ENCODE peak calls at places on chromosome 15, in four cellular contexts. V, E, X and H are unnamed samples.

GRCh38 chr15:41231536-41231935 is 468 bp downstream of the CHP1 start:
- DNase-seq in X (no peak), V (no peak), E (no peak), H (no peak)

GRCh38 chr15:76987896-76988860 is 6.7 kb upstream of the PSTPIP1 start:
- DNase-seq in E (peak; percentile 27), V (peak; percentile 33), X (no peak), H (no peak)

GRCh38 chr15:90221251-90221900 is 12.4 kb downstream of the CIB1 start:
- DNase-seq in V (peak; percentile 69), E (peak; percentile 52), X (peak; percentile 76), H (peak; percentile 75)

GRCh38 chr15:90647326-90647725 is 69.8 kb upstream of the BLM start:
- DNase-seq in X (no peak), E (no peak), V (no peak), H (no peak)

GRCh38 chr15:65066635-65067333 is 1.0 kb downstream of the RASL12 start:
- DNase-seq in X (peak; percentile 78), V (no peak), E (no peak), H (no peak)

GRCh38 chr15:31128919-31129768 is 27.6 kb upstream of the TRPM1 start:
- DNase-seq in V (peak; percentile 71), X (peak; percentile 68), E (peak; percentile 66), H (peak; percentile 46)

GRCh38 chr15:68431037-68431791 is 749 bp downstream of the ITGA11 start:
- DNase-seq in X (peak; percentile 66), V (no peak), E (no peak), H (no peak)

GRCh38 chr15:55322452-55322851 is 3.4 kb downstream of the PIGB start:
- DNase-seq in X (no peak), E (no peak), V (no peak), H (no peak)

GRCh38 chr15:35697549-35698299 is 151.8 kb upstream of the DPH6 start:
- DNase-seq in E (no peak), X (peak; percentile 32), V (no peak), H (no peak)

GRCh38 chr15:99721896-99722295 is 11.3 kb downstream of the LYSMD4 start:
- DNase-seq in E (no peak), V (no peak), X (no peak), H (no peak)

GRCh38 chr15:64354683-64355558 is 1.1 kb downstream of the CSNK1G1 start:
- DNase-seq in X (no peak), E (no peak), V (no peak), H (no peak)

GRCh38 chr15:92845109-92845508 is 55.0 kb upstream of the CHD2 start:
- DNase-seq in E (peak; percentile 73), X (no peak), V (no peak), H (no peak)

GRCh38 chr15:88839146-88839545 is 35.9 kb downstream of the ACAN start:
- DNase-seq in E (no peak), X (no peak), V (no peak), H (no peak)

GRCh38 chr15:88841201-88841600 is 38.0 kb downstream of the ACAN start:
- DNase-seq in X (no peak), E (no peak), V (no peak), H (no peak)

GRCh38 chr15:88842156-88842555 is 38.9 kb downstream of the ACAN start:
- DNase-seq in X (no peak), V (no peak), E (no peak), H (no peak)

GRCh38 chr15:88838667-88839066 is 35.4 kb downstream of the ACAN start:
- DNase-seq in V (no peak), X (no peak), E (no peak), H (no peak)

GRCh38 chr15:88839961-88840360 is 36.7 kb downstream of the ACAN start:
- DNase-seq in X (no peak), E (no peak), V (no peak), H (no peak)
- H3K27ac ChIP-seq in X (no peak overlapping the region), E (no peak overlapping the region), V (no peak overlapping the region), H (no peak overlapping the region)

GRCh38 chr15:50181206-50181982 is 602 bp upstream of the SLC27A2 start:
- DNase-seq in X (no peak), E (no peak), V (no peak), H (no peak)

GRCh38 chr15:50182233-50183013 is 427 bp downstream of the SLC27A2 start:
- DNase-seq in V (no peak), E (no peak), X (peak; percentile 13), H (no peak)

GRCh38 chr15:50181983-50182232 is at the start of gene SLC27A2:
- DNase-seq in X (peak; percentile 20), E (no peak), V (no peak), H (no peak)

GRCh38 chr15:50184863-50185504 is 3.0 kb downstream of the SLC27A2 start:
- DNase-seq in E (no peak), V (no peak), X (no peak), H (no peak)

DNA sequence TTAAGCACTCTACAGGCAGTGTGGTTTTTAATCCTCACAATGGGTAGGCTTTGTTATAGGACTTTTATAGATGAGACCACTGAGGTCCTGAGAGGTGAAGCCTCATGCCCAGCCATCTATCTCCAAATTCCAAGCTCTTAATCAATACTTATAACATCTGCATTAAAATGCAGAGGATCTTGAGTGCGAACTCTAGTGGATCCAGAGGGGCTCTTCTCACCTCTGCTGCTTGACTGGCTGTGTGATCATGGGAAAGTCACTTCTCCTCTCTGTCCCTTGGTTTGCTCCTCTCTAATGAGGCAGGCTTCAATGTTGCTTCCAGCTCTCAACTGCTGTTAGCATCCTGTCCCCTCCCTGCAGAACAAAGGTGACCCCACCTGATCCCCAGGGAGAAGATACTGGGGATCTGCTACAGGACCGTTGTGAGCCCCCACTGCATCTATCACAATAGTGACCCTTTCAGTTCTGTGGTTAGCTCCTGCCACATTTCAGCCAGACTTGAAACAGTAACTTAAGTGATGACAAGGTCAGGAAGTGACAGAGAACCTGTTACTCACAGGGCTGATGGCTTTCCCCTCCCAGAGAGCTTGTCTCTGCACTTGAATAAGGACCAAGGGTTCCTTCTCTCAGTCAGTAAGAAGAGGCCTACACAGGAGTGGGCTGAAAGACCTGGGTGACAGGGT is 1.3 kb downstream of the SLC27A2 start:
- DNase-seq in X (no peak), V (no peak), E (no peak), H (no peak)
- H3K27ac ChIP-seq in X (no peak overlapping the region), V (no peak overlapping the region), E (no peak overlapping the region), H (no peak overlapping the region)

GRCh38 chr15:69914960-69915359 is 182.8 kb downstream of the TLE3 start:
- DNase-seq in V (no peak), E (peak; percentile 56), X (no peak), H (no peak)
- H3K27ac ChIP-seq in V (no peak overlapping the region), E (no peak overlapping the region), X (no peak overlapping the region), H (no peak overlapping the region)

GRCh38 chr15:63173116-63173470 is 15.8 kb upstream of the RPS27L start:
- DNase-seq in E (no peak), V (no peak), X (no peak), H (no peak)
- H3K27ac ChIP-seq in E (no peak overlapping the region), V (no peak overlapping the region), X (no peak overlapping the region), H (no peak overlapping the region)

GRCh38 chr15:25689592-25689991 is 173.5 kb downstream of the ATP10A start:
- DNase-seq in E (no peak), V (no peak), X (no peak), H (no peak)

GRCh38 chr15:25690673-25691543 is 172.2 kb downstream of the ATP10A start:
- DNase-seq in V (no peak), E (no peak), X (no peak), H (no peak)

GRCh38 chr15:25694238-25694584 is 168.9 kb downstream of the ATP10A start:
- DNase-seq in V (no peak), E (no peak), X (no peak), H (no peak)

GRCh38 chr15:25693321-25694237 is 169.5 kb downstream of the ATP10A start:
- DNase-seq in V (no peak), X (no peak), E (peak; percentile 45), H (no peak)

GRCh38 chr15:25691544-25692430 is 171.3 kb downstream of the ATP10A start:
- DNase-seq in X (no peak), V (no peak), E (peak; percentile 3), H (no peak)
- H3K27ac ChIP-seq in X (no peak overlapping the region), V (no peak overlapping the region), E (no peak overlapping the region), H (no peak overlapping the region)

GRCh38 chr15:75210867-75211266 is 9.2 kb downstream of the C15orf39 start:
- DNase-seq in V (no peak), E (no peak), X (no peak), H (no peak)
- H3K27ac ChIP-seq in V (no peak overlapping the region), E (no peak overlapping the region), X (no peak overlapping the region), H (no peak overlapping the region)